ENCODE peak calls at places on chromosomes 4 and X, in ten cellular contexts. I is pons, R is kidney glomerular epithelial cell, F is A549, C is mesendoderm, O is GM12865, H is uterus, D is left cardiac atrium, S is activated gamma-delta T cell treated with Interleukin-2 at 50 U/mL for 16 hours, T is D341Med. G is an unnamed sample.

GRCh38 chr4:56465599-56466295 is 1.7 kb upstream of the SRP72 start:
- DNase-seq in I (no peak), R (no peak), F (no peak), C (peak; percentile 47), O (no peak), H (no peak), D (no peak), S (no peak), T (no peak), G (no peak)

GRCh38 chr4:19285146-19285545 is 966.6 kb upstream of the SLIT2 start:
- DNase-seq in I (no peak), R (no peak), F (no peak), C (no peak), O (no peak), H (no peak), D (no peak), S (no peak), T (no peak), G (no peak)

GRCh38 chr4:128424524-128425195 is 137.0 kb upstream of the PGRMC2 start:
- DNase-seq in I (no peak), R (no peak), F (no peak), C (no peak), O (no peak), H (no peak), D (no peak), S (no peak), T (no peak), G (no peak)

GRCh38 chrX:18755651-18756050 is 48.2 kb downstream of the PPEF1 start:
- DNase-seq in I (no peak), R (no peak), F (no peak), C (no peak), O (no peak), H (no peak), D (no peak), S (no peak), T (no peak), G (no peak)

GRCh38 chr4:114087596-114088230 is 108.3 kb upstream of the ARSJ start:
- DNase-seq in I (no peak), R (peak; percentile 78), F (no peak), C (peak; percentile 37), O (no peak), H (no peak), D (no peak), S (no peak), T (no peak), G (no peak)

GRCh38 chr4:98905834-98906233 is 23.1 kb downstream of the EIF4E start:
- DNase-seq in I (no peak), R (no peak), F (no peak), C (no peak), O (no peak), H (no peak), D (no peak), S (no peak), T (no peak), G (no peak)

GRCh38 chr4:185782523-185782922 is 29.5 kb downstream of the SORBS2 start:
- DNase-seq in I (no peak), R (peak; percentile 11), F (no peak), C (no peak), O (no peak), H (no peak), D (no peak), S (no peak), T (no peak), G (no peak)

GRCh38 chr4:147674073-147674472 is 9.9 kb downstream of the PRMT9 start:
- DNase-seq in I (no peak), R (no peak), F (no peak), C (no peak), O (no peak), H (no peak), D (no peak), S (no peak), T (no peak), G (no peak)

GRCh38 chr4:106329027-106329618 is 12.8 kb downstream of the AIMP1 start:
- DNase-seq in I (peak; percentile 9), R (peak; percentile 63), F (peak; percentile 46), C (peak; percentile 52), O (peak; percentile 35), H (no peak), D (no peak), S (no peak), T (peak; percentile 47), G (peak; percentile 20)

GRCh38 chr4:148287111-148287510 is 155.1 kb downstream of the NR3C2 start:
- DNase-seq in I (no peak), R (no peak), F (no peak), C (no peak), O (no peak), H (no peak), D (no peak), S (no peak), T (no peak), G (no peak)

GRCh38 chrX:65589304-65589703 is 54.7 kb upstream of the LAS1L start:
- DNase-seq in I (no peak), R (no peak), F (no peak), C (no peak), O (no peak), H (no peak), D (no peak), S (no peak), T (no peak), G (no peak)

GRCh38 chr4:183971938-183972490 is 66.9 kb downstream of the STOX2 start:
- DNase-seq in I (peak; percentile 44), R (no peak), F (no peak), C (no peak), O (no peak), H (no peak), D (no peak), S (no peak), T (no peak), G (no peak)

GRCh38 chrX:47854474-47854873 is 17.8 kb downstream of the ZNF81 start:
- DNase-seq in I (peak; percentile 20), R (no peak), F (no peak), C (peak; percentile 29), O (no peak), H (peak; percentile 21), D (peak; percentile 34), S (no peak), T (peak; percentile 42), G (no peak)

GRCh38 chr4:173014113-173014558 is 154.5 kb upstream of the GALNT7 start:
- DNase-seq in I (no peak), R (peak; percentile 34), F (peak; percentile 70), C (peak; percentile 93), O (no peak), H (peak; percentile 24), D (peak; percentile 28), S (no peak), T (peak; percentile 39), G (no peak)

GRCh38 chrX:113136841-113137240 is 296.2 kb upstream of the AMOT start:
- DNase-seq in I (no peak), R (no peak), F (no peak), C (no peak), O (no peak), H (no peak), D (no peak), S (no peak), T (no peak), G (no peak)

GRCh38 chr4:25727711-25728493 is 72.3 kb downstream of the SLC34A2 start:
- DNase-seq in I (no peak), R (peak; percentile 50), F (no peak), C (no peak), O (peak; percentile 82), H (no peak), D (no peak), S (no peak), T (no peak), G (no peak)

GRCh38 chr4:56701156-56701471 is 20.0 kb upstream of the HOPX start:
- DNase-seq in I (no peak), R (no peak), F (no peak), C (no peak), O (no peak), H (no peak), D (no peak), S (no peak), T (no peak), G (no peak)

GRCh38 chr4:56410247-56410646 is 23.0 kb upstream of the AASDH start:
- DNase-seq in I (peak; percentile 87), R (peak; percentile 99), F (peak; percentile 79), C (peak; percentile 99), O (no peak), H (peak; percentile 72), D (no peak), S (no peak), T (peak; percentile 69), G (no peak)

GRCh38 chr4:179855471-179855870 is 2387.7 kb upstream of the TENM3 start:
- DNase-seq in I (no peak), R (no peak), F (no peak), C (no peak), O (no peak), H (no peak), D (no peak), S (no peak), T (no peak), G (no peak)

GRCh38 chr4:94757192-94758140 is at the start of gene BMPR1B:
- DNase-seq in I (no peak), R (peak; percentile 35), F (peak; percentile 84), C (peak; percentile 84), O (no peak), H (peak; percentile 14), D (peak; percentile 31), S (no peak), T (peak; percentile 84), G (peak; percentile 18)

GRCh38 chr4:82402196-82402775 is 28.0 kb downstream of the HNRNPDL start:
- DNase-seq in I (no peak), R (no peak), F (no peak), C (no peak), O (no peak), H (no peak), D (no peak), S (no peak), T (no peak), G (no peak)

GRCh38 chr4:114057746-114058145 is 78.3 kb upstream of the ARSJ start:
- DNase-seq in I (no peak), R (no peak), F (no peak), C (no peak), O (no peak), H (no peak), D (no peak), S (no peak), T (no peak), G (no peak)

GRCh38 chr4:48173055-48173991 is 39.3 kb upstream of the TXK start:
- DNase-seq in I (peak; percentile 21), R (peak; percentile 68), F (peak; percentile 53), C (peak; percentile 88), O (peak; percentile 70), H (no peak), D (no peak), S (no peak), T (no peak), G (peak; percentile 48)

GRCh38 chr4:183284965-183285364 is 35.1 kb downstream of the CLDN22 start:
- DNase-seq in I (no peak), R (no peak), F (no peak), C (no peak), O (no peak), H (no peak), D (no peak), S (no peak), T (no peak), G (no peak)

GRCh38 chrX:140710710-140711109 is 1.2 kb downstream of the LINC00632 start:
- DNase-seq in I (peak; percentile 88), R (no peak), F (no peak), C (no peak), O (no peak), H (no peak), D (no peak), S (no peak), T (no peak), G (no peak)

GRCh38 chr4:108060686-108061321 is 71.1 kb downstream of the HADH start:
- DNase-seq in I (no peak), R (peak; percentile 27), F (no peak), C (no peak), O (no peak), H (no peak), D (no peak), S (no peak), T (no peak), G (no peak)

GRCh38 chr4:119314356-119314755 is 7.6 kb downstream of the FABP2 start:
- DNase-seq in I (peak; percentile 81), R (peak; percentile 7), F (peak; percentile 39), C (peak; percentile 66), O (peak; percentile 47), H (no peak), D (no peak), S (peak; percentile 19), T (peak; percentile 48), G (peak; percentile 36)

GRCh38 chr4:44725166-44725565 is 1.2 kb downstream of the GNPDA2 start:
- DNase-seq in I (no peak), R (no peak), F (no peak), C (peak; percentile 2), O (peak; percentile 10), H (no peak), D (no peak), S (no peak), T (no peak), G (no peak)

G was measured in NCI-H460.